ENCODE peak calls at places on chromosome X, in four cellular contexts. Z is HCT116, O is K562, M is IMR-90. V is an unnamed sample.

GRCh38 chrX:123475068-123475724 is 257.7 kb downstream of the THOC2 start:
- DNase-seq in Z (no peak), O (no peak), M (no peak), V (no peak)

GRCh38 chrX:154490021-154490413 is 412 bp downstream of the SLC10A3 start:
- DNase-seq in Z (no peak), O (no peak), M (peak), V (peak)

GRCh38 chrX:41302293-41302868 is 31.6 kb upstream of the DDX3X start:
- DNase-seq in Z (no peak), O (no peak), M (no peak), V (no peak)

GRCh38 chrX:153901753-153902140 is 2.7 kb upstream of the AVPR2 start:
- DNase-seq in Z (no peak), O (no peak), M (no peak), V (peak)

GRCh38 chrX:109600114-109600710 is 24.8 kb downstream of the KCNE5 start:
- DNase-seq in Z (no peak), O (no peak), M (no peak), V (peak)

GRCh38 chrX:2552621-2553297 is 52.0 kb upstream of the DHRSX start:
- DNase-seq in Z (no peak), O (no peak), M (no peak), V (no peak)

GRCh38 chrX:3159995-3160715 is 118.9 kb downstream of the ARSF start:
- DNase-seq in Z (no peak), O (no peak), M (no peak), V (no peak)

GRCh38 chrX:1555370-1555769 is 18.4 kb upstream of the P2RY8 start:
- DNase-seq in Z (no peak), O (no peak), M (no peak), V (no peak)

GRCh38 chrX:78513996-78514745 is 145.0 kb downstream of the RTL3 start:
- DNase-seq in Z (no peak), O (no peak), M (no peak), V (no peak)

GRCh38 chrX:134803060-134803459 is 144.8 kb upstream of the PLAC1 start:
- DNase-seq in Z (no peak), O (no peak), M (no peak), V (no peak)

GRCh38 chrX:323721-324628 is 5.4 kb upstream of the GTPBP6 start:
- DNase-seq in Z (peak), O (no peak), M (peak), V (peak)

GRCh38 chrX:63434665-63435064 is 83.5 kb upstream of the SPIN4 start:
- DNase-seq in Z (peak), O (peak), M (peak), V (no peak)

GRCh38 chrX:71227370-71228062 is 4.5 kb downstream of the GJB1 start:
- DNase-seq in Z (no peak), O (no peak), M (no peak), V (no peak)

GRCh38 chrX:110401142-110401541 is 42.5 kb downstream of the RTL9 start:
- DNase-seq in Z (no peak), O (no peak), M (no peak), V (no peak)

GRCh38 chrX:42246814-42247213 is 323.5 kb upstream of the CASK start:
- DNase-seq in Z (no peak), O (no peak), M (no peak), V (no peak)

GRCh38 chrX:114985967-114986592 is 31.3 kb downstream of the IL13RA2 start:
- DNase-seq in Z (no peak), O (no peak), M (no peak), V (no peak)

GRCh38 chrX:42748067-42748850 is 29.7 kb downstream of the PPP1R2C start:
- DNase-seq in Z (no peak), O (no peak), M (peak), V (no peak)

GRCh38 chrX:63514575-63514967 is 163.4 kb upstream of the SPIN4 start:
- DNase-seq in Z (no peak), O (no peak), M (no peak), V (no peak)

GRCh38 chrX:97672138-97672537 is 788.4 kb downstream of the RPA4 start:
- DNase-seq in Z (no peak), O (no peak), M (no peak), V (no peak)

GRCh38 chrX:9131066-9131465 is 97.1 kb upstream of the FAM9B start:
- DNase-seq in Z (no peak), O (no peak), M (peak), V (no peak)

GRCh38 chrX:50691820-50692219 is 122.2 kb downstream of the SHROOM4 start:
- DNase-seq in Z (peak), O (peak), M (peak), V (peak)

GRCh38 chrX:21946925-21947641 is 6.6 kb downstream of the SMS start:
- DNase-seq in Z (no peak), O (no peak), M (peak), V (no peak)

GRCh38 chrX:10821293-10821692 is 200.9 kb upstream of the MID1 start:
- DNase-seq in Z (no peak), O (no peak), M (no peak), V (no peak)

GRCh38 chrX:101619336-101619735 is 1.5 kb upstream of the ARMCX6 start:
- DNase-seq in Z (no peak), O (no peak), M (peak), V (no peak)

GRCh38 chrX:76195579-76195978 is 22.7 kb downstream of the PBDC1 start:
- DNase-seq in Z (no peak), O (no peak), M (no peak), V (no peak)

GRCh38 chrX:120514236-120514635 is 45.1 kb upstream of the LAMP2 start:
- DNase-seq in Z (no peak), O (peak), M (peak), V (peak)

GRCh38 chrX:86263526-86263925 is 115.3 kb downstream of the DACH2 start:
- DNase-seq in Z (no peak), O (no peak), M (no peak), V (no peak)

GRCh38 chrX:140765043-140765784 is 55.7 kb downstream of the LINC00632 start:
- DNase-seq in Z (no peak), O (no peak), M (peak), V (no peak)

GRCh38 chrX:50812995-50813842 is 775 bp downstream of the SHROOM4 start:
- DNase-seq in Z (no peak), O (no peak), M (peak), V (peak)

GRCh38 chrX:45956222-45956867 is 588.9 kb downstream of the ZNF674 start:
- DNase-seq in Z (no peak), O (no peak), M (no peak), V (no peak)
- H2AFZ ChIP-seq in Z (no peak), O (no peak), M (no peak), V (no peak)

DNA sequence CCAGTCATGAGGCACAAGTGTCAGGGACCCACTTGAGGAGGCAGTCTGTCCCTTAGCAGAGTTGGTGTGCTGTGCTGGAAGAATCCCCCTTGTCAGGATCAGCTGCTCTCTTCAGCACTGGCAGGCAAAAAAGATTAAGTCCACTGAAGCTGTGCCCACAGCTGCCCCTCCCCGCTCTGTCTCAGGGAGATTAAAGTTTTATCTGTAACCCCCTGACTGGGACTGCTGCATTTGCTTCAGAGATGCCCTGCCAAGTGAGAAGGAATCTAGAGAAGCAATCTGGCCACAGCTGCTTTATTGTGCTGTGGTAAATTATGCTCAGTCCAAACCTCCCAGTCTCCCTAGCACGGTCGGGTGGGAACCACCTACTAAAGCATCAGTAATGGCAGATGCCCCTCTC is 37.4 kb upstream of the HEPH start:
- DNase-seq in Z (no peak), O (no peak), M (no peak), V (no peak)
- TF ChIP-seq RAD21 in Z (no peak), O (no peak), M (no peak), V (no peak)

GRCh38 chrX:24259544-24260240 is 54.2 kb downstream of the SUPT20HL2 start:
- DNase-seq in Z (peak), O (peak), M (peak), V (peak)

GRCh38 chrX:24262309-24262708 is 51.6 kb downstream of the SUPT20HL2 start:
- DNase-seq in Z (no peak), O (no peak), M (no peak), V (no peak)

GRCh38 chrX:24264383-24264782 is 49.5 kb downstream of the SUPT20HL2 start:
- DNase-seq in Z (no peak), O (no peak), M (peak), V (no peak)

GRCh38 chrX:24257011-24257410 is 56.9 kb downstream of the SUPT20HL2 start:
- DNase-seq in Z (no peak), O (no peak), M (no peak), V (no peak)

GRCh38 chrX:24260827-24261550 is 52.9 kb downstream of the SUPT20HL2 start:
- DNase-seq in Z (no peak), O (no peak), M (peak), V (no peak)
- H2AFZ ChIP-seq in Z (no peak), O (no peak), M (peak), V (peak)

DNA sequence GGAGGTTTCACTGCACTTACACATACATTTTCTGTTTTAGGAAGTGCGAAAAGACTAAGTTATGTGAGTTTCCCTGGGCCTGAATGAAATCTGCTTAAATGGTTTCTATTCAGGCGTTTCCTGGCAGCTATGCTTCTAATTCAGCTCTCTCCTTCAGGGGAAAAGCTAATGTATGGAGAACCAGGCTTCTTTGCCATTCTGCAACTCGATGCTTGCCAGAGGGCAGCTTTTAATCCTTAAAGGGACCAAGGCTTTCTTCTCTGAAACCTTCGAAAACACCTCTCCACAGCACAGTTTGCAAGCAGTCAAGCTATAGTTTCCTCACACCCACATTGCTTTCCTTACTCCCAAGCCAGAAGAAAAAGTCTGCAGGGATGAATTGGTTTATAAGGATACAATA is 89.5 kb upstream of the ARX start:
- DNase-seq in Z (no peak), O (no peak), M (no peak), V (no peak)
- TF ChIP-seq RAD21 in Z (no peak), O (no peak), M (no peak), V (no peak)